ENCODE peak calls at places on chromosomes 4 and X, in four cellular contexts. Z, B, E and S are unnamed samples. For H3K27me3, the result is how much of the 10 kb centered on the place peaks cover.

GRCh38 chr4:43682551-43682950 is 766.1 kb downstream of the KCTD8 start:
- DNase-seq in Z (no peak), E (no peak), B (no peak), S (no peak)

GRCh38 chrX:67652581-67652980 is 108.8 kb downstream of the AR start:
- DNase-seq in Z (no peak), E (no peak), B (no peak), S (no peak)

GRCh38 chr4:77001907-77002306 is 52.4 kb downstream of the SEPTIN11 start:
- DNase-seq in Z (peak), E (no peak), B (no peak), S (peak)

GRCh38 chr4:77193511-77194236 is 36.7 kb downstream of the CCNG2 start:
- DNase-seq in E (peak), Z (no peak), B (peak), S (no peak)

GRCh38 chr4:120088507-120088906 is 21.9 kb upstream of the MAD2L1 start:
- DNase-seq in E (no peak), B (no peak), Z (no peak), S (no peak)

GRCh38 chrX:132482632-132483031 is 6.2 kb downstream of the MBNL3 start:
- DNase-seq in E (no peak), B (no peak), Z (no peak), S (no peak)

GRCh38 chrX:108437789-108438623 is at the start of gene COL4A6:
- DNase-seq in E (no peak), Z (peak), B (no peak), S (no peak)

GRCh38 chrX:69128573-69128972 is 36.7 kb downstream of the PJA1 start:
- DNase-seq in B (no peak), Z (peak), E (no peak), S (peak)

GRCh38 chrX:35285289-35285962 is 342.8 kb downstream of the FAM47B start:
- DNase-seq in E (no peak), Z (no peak), B (no peak), S (no peak)

GRCh38 chrX:21798677-21799219 is 40.7 kb upstream of the MBTPS2 start:
- DNase-seq in Z (no peak), E (no peak), B (no peak), S (no peak)

GRCh38 chrX:125132274-125132673 is 187.4 kb upstream of the TEX13C start:
- DNase-seq in E (no peak), B (no peak), Z (no peak), S (no peak)

GRCh38 chr4:36394352-36394903 is 113.0 kb downstream of the DTHD1 start:
- DNase-seq in E (no peak), B (no peak), Z (no peak), S (no peak)

GRCh38 chr4:140095694-140096482 is 58.1 kb downstream of the MAML3 start:
- DNase-seq in E (no peak), B (peak), Z (peak), S (no peak)

GRCh38 chr4:124711469-124712416 is 789 bp downstream of the ANKRD50 start:
- DNase-seq in B (peak), E (no peak), Z (peak), S (peak)

GRCh38 chrX:11430266-11430665 is 137.1 kb downstream of the AMELX start:
- DNase-seq in B (no peak), E (no peak), Z (no peak), S (no peak)

GRCh38 chr4:173521474-173522159 is 8.4 kb downstream of the HAND2 start:
- DNase-seq in B (no peak), E (no peak), Z (no peak), S (no peak)

GRCh38 chrX:41781500-41781899 is 57.5 kb downstream of the GPR82 start:
- DNase-seq in B (no peak), Z (peak), E (no peak), S (no peak)
- H3K27me3 ChIP-seq in B (under half), Z (under half), E (under half), S (under half)

GRCh38 chr4:164136181-164136616 is 617.7 kb upstream of the SMIM31 start:
- DNase-seq in E (no peak), Z (peak), B (no peak), S (peak)

GRCh38 chr4:164138521-164138920 is 615.4 kb upstream of the SMIM31 start:
- DNase-seq in E (no peak), B (no peak), Z (no peak), S (no peak)

GRCh38 chr4:164134388-164134787 is 619.5 kb upstream of the SMIM31 start:
- DNase-seq in Z (no peak), B (no peak), E (no peak), S (no peak)

DNA sequence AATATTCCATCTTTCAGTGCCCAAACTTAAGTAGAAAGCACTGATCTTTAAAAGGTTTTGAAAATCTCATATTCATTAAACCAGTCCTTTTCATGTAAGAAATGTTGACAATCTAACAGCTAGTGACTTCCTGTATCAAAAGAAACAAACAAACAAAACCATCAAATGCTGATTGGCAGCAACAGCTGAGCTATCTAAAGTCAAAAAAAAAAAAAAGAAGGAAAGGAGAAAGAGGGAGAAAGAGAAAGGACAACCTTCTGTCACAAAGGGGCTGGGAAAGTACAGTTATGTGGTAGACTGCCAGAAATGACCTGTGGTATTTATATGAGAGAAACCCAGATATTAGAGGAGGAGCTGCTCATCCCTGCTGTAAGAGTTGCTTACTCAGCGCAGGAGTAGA is 614.6 kb upstream of the SMIM31 start:
- DNase-seq in E (no peak), Z (no peak), B (no peak), S (no peak)
- H3K4me3 ChIP-seq in E (no peak), Z (no peak), B (no peak), S (no peak)

GRCh38 chrX:630922-631496 is 418 bp downstream of the SHOX start:
- DNase-seq in E (no peak), Z (no peak), B (no peak), S (no peak)
- H3K27me3 ChIP-seq in E (under half), Z (under half), B (half or more), S (under half)

DNA sequence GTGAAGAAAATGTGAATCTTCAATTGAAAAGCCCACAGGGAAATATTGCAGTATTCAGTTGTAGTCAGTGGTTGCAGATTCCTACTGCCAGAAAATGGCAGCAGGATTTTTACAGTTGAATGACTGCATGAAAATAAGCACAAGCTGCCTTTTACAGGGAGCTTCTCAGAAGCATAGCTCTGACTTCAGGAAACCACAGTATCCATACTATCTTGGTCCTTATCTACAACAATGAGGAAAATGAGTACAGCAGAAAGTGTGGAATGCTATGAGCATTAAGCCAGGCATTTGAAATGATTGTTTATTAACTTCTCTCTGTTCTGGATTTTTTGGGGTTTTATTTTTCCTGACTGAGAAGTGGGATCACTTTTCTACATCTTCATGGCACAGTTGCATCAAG is 34.6 kb upstream of the PRRG1 start:
- DNase-seq in E (no peak), B (no peak), Z (peak), S (no peak)
- H3K4me3 ChIP-seq in E (no peak), B (no peak), Z (no peak), S (no peak)

DNA sequence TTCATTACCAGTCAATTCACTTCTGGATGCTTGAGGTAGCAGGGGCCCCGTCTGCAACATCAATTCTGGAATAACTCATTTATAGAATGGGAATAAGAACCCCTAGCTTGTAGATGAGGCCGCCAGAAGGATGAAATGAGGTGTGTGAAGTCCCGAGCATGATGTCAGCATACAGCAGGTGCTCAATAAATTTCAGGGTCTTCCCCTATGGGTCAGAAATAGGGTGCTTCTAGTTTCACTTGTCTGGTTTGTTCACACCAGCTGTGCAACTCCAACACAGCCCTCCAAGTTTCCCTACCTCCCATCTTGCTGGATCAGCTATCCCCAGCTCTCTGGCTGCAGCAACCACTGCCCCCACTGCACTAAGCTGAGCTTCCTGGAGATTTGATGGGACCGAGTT is 13.5 kb downstream of the SLC2A9 start:
- DNase-seq in Z (no peak), B (no peak), E (no peak), S (no peak)
- H3K27me3 ChIP-seq in Z (under half), B (under half), E (under half), S (under half)